ENCODE peak calls at places on chromosomes 4 and X, in five cellular contexts. U is SJSA1, T is lower lobe of right lung, N is transverse colon, F is MM.1S. V is an unnamed sample.

GRCh38 chr4:2049381-2049780 is 9.7 kb upstream of the NAT8L start:
- DNase-seq in U (no peak), T (no peak), N (no peak), F (no peak), V (no peak)

GRCh38 chr4:150582881-150583286 is 933 bp downstream of the MAB21L2 start:
- DNase-seq in U (peak), T (no peak), N (no peak), F (no peak), V (no peak)

GRCh38 chrX:105190252-105190853 is 30.1 kb downstream of the TEX13A start:
- DNase-seq in U (peak), T (no peak), N (peak), F (peak), V (peak)

GRCh38 chr4:176191974-176192373 is 3.4 kb downstream of the SPATA4 start:
- DNase-seq in U (peak), T (no peak), N (no peak), F (no peak), V (no peak)

GRCh38 chr4:79964020-79964714 is 108.9 kb downstream of the ANTXR2 start:
- DNase-seq in U (no peak), T (no peak), N (no peak), F (no peak), V (no peak)

GRCh38 chr4:61200195-61200990 is at the start of gene ADGRL3:
- DNase-seq in U (peak), T (peak), N (no peak), F (no peak), V (peak)

GRCh38 chr4:40305329-40306193 is 29.6 kb upstream of the CHRNA9 start:
- DNase-seq in U (no peak), T (no peak), N (peak), F (peak), V (no peak)

GRCh38 chr4:167100120-167100519 is 134.2 kb downstream of the SPOCK3 start:
- DNase-seq in U (no peak), T (no peak), N (no peak), F (peak), V (no peak)

GRCh38 chr4:80071643-80072606 is 1.1 kb downstream of the ANTXR2 start:
- DNase-seq in U (peak), T (peak), N (peak), F (no peak), V (peak)

GRCh38 chrX:107669885-107670628 is 41.7 kb downstream of the PRPS1 start:
- DNase-seq in U (no peak), T (no peak), N (no peak), F (no peak), V (no peak)

GRCh38 chr4:184384056-184384809 is 90.1 kb downstream of the IRF2 start:
- DNase-seq in U (peak), T (no peak), N (peak), F (peak), V (peak)

GRCh38 chr4:52051615-52052474 is 741 bp downstream of the SPATA18 start:
- DNase-seq in U (peak), T (peak), N (peak), F (no peak), V (peak)

GRCh38 chr4:133146574-133147198 is 2.4 kb upstream of the PCDH10 start:
- DNase-seq in U (peak), T (no peak), N (no peak), F (peak), V (peak)

GRCh38 chr4:156970501-156971167 is 965 bp downstream of the PDGFC start:
- DNase-seq in U (peak), T (peak), N (peak), F (peak), V (peak)

GRCh38 chr4:10160280-10160856 is 43.8 kb upstream of the WDR1 start:
- DNase-seq in U (no peak), T (no peak), N (no peak), F (no peak), V (no peak)

GRCh38 chr4:84224522-84224921 is 274.6 kb downstream of the NKX6-1 start:
- DNase-seq in U (no peak), T (no peak), N (no peak), F (no peak), V (no peak)

GRCh38 chrX:103442536-103442901 is 66.2 kb downstream of the BEX3 start:
- DNase-seq in U (no peak), T (no peak), N (no peak), F (no peak), V (no peak)

GRCh38 chr4:140004580-140005314 is 149.2 kb downstream of the MAML3 start:
- DNase-seq in U (peak), T (peak), N (no peak), F (no peak), V (peak)

GRCh38 chr4:15562114-15562513 is 92.4 kb downstream of the CC2D2A start:
- DNase-seq in U (no peak), T (no peak), N (no peak), F (no peak), V (no peak)

GRCh38 chrX:111170017-111170416 is 74.0 kb downstream of the PAK3 start:
- DNase-seq in U (no peak), T (no peak), N (no peak), F (no peak), V (no peak)

GRCh38 chr4:122903766-122904165 is 18.6 kb downstream of the NUDT6 start:
- DNase-seq in U (no peak), T (no peak), N (no peak), F (no peak), V (no peak)

GRCh38 chr4:137070614-137071013 is 461.7 kb downstream of the PCDH18 start:
- DNase-seq in U (no peak), T (no peak), N (no peak), F (no peak), V (no peak)

GRCh38 chr4:19913670-19914069 is 338.0 kb upstream of the SLIT2 start:
- DNase-seq in U (no peak), T (no peak), N (no peak), F (no peak), V (no peak)

GRCh38 chrX:47568656-47569295 is 7.8 kb downstream of the ARAF start:
- DNase-seq in U (no peak), T (no peak), N (no peak), F (no peak), V (no peak)

GRCh38 chr4:121269001-121269400 is 104.9 kb upstream of the TNIP3 start:
- DNase-seq in U (no peak), T (no peak), N (no peak), F (no peak), V (no peak)

GRCh38 chr4:103754844-103755243 is 35.1 kb upstream of the TACR3 start:
- DNase-seq in U (no peak), T (no peak), N (peak), F (no peak), V (no peak)

GRCh38 chrX:15336023-15336413 is 695 bp upstream of the PIGA start:
- DNase-seq in U (no peak), T (peak), N (peak), F (peak), V (peak)

GRCh38 chrX:134460005-134460860 is at the start of gene HPRT1:
- DNase-seq in U (peak), T (peak), N (peak), F (peak), V (peak)

GRCh38 chr4:57040510-57040909 is 61.8 kb downstream of the POLR2B start:
- DNase-seq in U (no peak), T (no peak), N (no peak), F (no peak), V (no peak)

GRCh38 chr4:38132843-38133662 is 172.9 kb downstream of the PTTG2 start:
- DNase-seq in U (no peak), T (no peak), N (peak), F (peak), V (no peak)

GRCh38 chrX:48854898-48855297 is 19.5 kb upstream of the PCSK1N start:
- DNase-seq in U (no peak), T (no peak), N (no peak), F (no peak), V (no peak)

GRCh38 chr4:42302348-42302747 is 94.9 kb upstream of the SHISA3 start:
- DNase-seq in U (no peak), T (no peak), N (no peak), F (peak), V (peak)

GRCh38 chr4:145852256-145852839 is 86.3 kb downstream of the ZNF827 start:
- DNase-seq in U (no peak), T (no peak), N (no peak), F (no peak), V (no peak)

GRCh38 chr4:55216871-55217635 is 91.7 kb upstream of the KDR start:
- DNase-seq in U (no peak), T (no peak), N (no peak), F (no peak), V (no peak)

GRCh38 chr4:128571747-128572146 is 237.8 kb upstream of the JADE1 start:
- DNase-seq in U (peak), T (no peak), N (peak), F (peak), V (peak)

GRCh38 chr4:128570380-128570779 is 239.1 kb upstream of the JADE1 start:
- DNase-seq in U (no peak), T (peak), N (peak), F (no peak), V (peak)

GRCh38 chr4:128572778-128573241 is 236.7 kb upstream of the JADE1 start:
- DNase-seq in U (no peak), T (no peak), N (no peak), F (no peak), V (no peak)

GRCh38 chr4:128574706-128575105 is 234.8 kb upstream of the JADE1 start:
- DNase-seq in U (no peak), T (peak), N (peak), F (peak), V (peak)

DNA sequence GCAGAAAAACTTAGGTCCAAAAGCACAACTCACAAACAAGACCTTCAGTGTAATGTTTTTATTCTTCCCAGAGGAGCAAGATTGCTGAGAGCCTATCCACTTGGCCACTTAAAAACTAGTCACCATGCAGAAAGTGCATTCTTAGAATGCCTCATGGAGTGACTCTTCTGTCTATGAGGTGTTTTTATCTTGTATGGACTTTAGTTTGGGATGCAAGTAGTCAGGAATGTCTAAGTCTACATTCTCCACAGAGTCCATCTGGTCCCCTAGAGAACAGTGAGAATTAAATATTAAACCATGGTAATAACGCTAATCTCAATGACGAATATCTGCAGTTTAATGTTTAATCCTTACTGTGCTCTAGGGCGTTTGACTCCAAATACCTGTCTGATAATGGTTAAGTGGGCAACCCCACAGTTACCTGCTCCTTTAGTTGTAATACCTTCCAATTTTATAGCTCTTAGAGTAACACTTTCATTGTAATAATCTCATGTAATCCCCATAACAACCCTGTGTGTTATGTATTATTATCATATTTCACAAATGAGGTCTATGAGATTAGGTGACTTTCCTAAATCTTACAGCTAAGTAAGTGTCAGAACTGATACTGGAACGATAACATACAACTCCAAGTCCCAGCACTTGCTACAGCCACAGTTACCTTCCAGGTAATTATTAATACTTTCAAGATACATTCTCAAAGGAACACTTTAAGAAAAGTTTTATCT is 235.6 kb upstream of the JADE1 start:
- DNase-seq in U (peak), T (no peak), N (no peak), F (no peak), V (no peak)
- H3K27ac ChIP-seq in U (peak), T (peak), N (peak), F (no peak), V (no peak)

GRCh38 chrX:13200398-13200797 is 119.5 kb downstream of the ATXN3L start:
- DNase-seq in U (no peak), T (no peak), N (no peak), F (no peak), V (no peak)
- H3K27ac ChIP-seq in U (no peak), T (no peak), N (no peak), F (no peak), V (no peak)

GRCh38 chr4:82380344-82380743 is 6.6 kb upstream of the HNRNPD start:
- DNase-seq in U (no peak), T (no peak), N (no peak), F (no peak), V (no peak)

GRCh38 chr4:82381661-82382284 is 8.0 kb upstream of the HNRNPD start:
- DNase-seq in U (no peak), T (no peak), N (no peak), F (no peak), V (no peak)

GRCh38 chr4:82380831-82381230 is 7.0 kb upstream of the HNRNPD start:
- DNase-seq in U (no peak), T (no peak), N (no peak), F (no peak), V (no peak)

GRCh38 chr4:82382756-82383155 is 9.0 kb upstream of the HNRNPD start:
- DNase-seq in U (no peak), T (no peak), N (no peak), F (no peak), V (no peak)

GRCh38 chr4:82381235-82381634 is 7.4 kb upstream of the HNRNPD start:
- DNase-seq in U (no peak), T (no peak), N (no peak), F (no peak), V (no peak)
- H3K27ac ChIP-seq in U (no peak), T (no peak), N (no peak), F (no peak), V (no peak)

DNA sequence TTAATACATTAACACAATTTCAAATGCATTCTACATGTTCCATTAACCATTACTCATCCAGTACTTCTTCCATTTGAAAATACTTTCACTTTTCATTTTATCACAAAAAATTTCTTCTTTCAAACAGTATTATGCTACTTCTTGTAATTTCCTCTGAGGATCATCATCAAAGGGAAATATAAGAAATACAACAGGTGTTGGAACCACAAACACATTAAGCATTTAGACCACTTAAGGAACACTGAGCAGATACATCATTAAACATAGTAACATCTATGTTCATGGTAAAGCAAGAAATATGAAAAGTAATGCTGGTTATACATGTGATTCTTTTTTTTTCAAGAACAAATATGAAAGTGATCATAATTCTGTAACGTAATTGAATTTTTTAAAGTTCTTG is 2207.0 kb downstream of the ARAP2 start:
- DNase-seq in U (no peak), T (no peak), N (no peak), F (no peak), V (no peak)
- H3K27ac ChIP-seq in U (no peak), T (no peak), N (no peak), F (no peak), V (no peak)

DNA sequence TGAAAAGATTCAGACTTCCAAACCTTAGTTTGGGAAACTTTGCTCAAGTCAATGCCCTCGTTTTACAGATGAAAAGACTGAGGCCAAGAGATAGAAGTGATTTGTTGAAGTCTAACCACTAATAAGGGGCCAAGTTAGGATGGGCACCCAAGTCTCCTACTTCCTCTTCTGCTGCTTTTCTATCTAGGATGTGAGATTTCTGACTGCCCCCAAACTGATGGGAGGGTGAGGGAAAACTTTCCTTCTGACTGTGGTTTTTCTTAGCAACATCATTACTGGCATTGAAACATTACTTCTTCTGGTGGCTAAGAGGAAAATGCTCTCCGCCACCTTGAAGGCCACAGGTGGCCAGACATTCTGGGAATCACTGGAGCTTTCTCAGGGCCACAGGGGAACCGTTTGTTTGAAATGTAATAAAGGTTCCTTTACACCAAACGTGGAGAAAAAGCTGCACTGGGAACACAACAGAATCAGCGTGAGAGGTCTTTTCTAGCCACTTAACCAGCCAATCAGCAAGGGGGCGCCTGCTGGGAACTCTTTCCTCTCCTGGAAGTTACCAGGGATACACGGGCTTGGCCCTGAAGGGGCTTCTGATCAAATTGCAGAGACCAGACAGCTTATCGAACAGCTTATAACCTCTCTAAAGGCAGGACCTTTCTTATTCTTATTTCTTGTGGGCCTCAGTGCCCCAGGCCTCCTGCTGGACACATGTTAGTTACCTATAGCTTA is 115.9 kb upstream of the TEX13D start:
- DNase-seq in U (no peak), T (no peak), N (no peak), F (no peak), V (no peak)
- H3K27ac ChIP-seq in U (no peak), T (peak), N (no peak), F (no peak), V (no peak)

GRCh38 chr4:182495986-182496385 is 252.8 kb downstream of the TENM3 start:
- DNase-seq in U (no peak), T (no peak), N (no peak), F (no peak), V (no peak)

GRCh38 chr4:182494103-182494502 is 250.9 kb downstream of the TENM3 start:
- DNase-seq in U (no peak), T (no peak), N (no peak), F (peak), V (no peak)

GRCh38 chr4:182493377-182493776 is 250.2 kb downstream of the TENM3 start:
- DNase-seq in U (no peak), T (no peak), N (no peak), F (no peak), V (no peak)

GRCh38 chr4:182496392-182496791 is 253.2 kb downstream of the TENM3 start:
- DNase-seq in U (no peak), T (no peak), N (no peak), F (no peak), V (no peak)

GRCh38 chr4:182495111-182495510 is 251.9 kb downstream of the TENM3 start:
- DNase-seq in U (no peak), T (no peak), N (no peak), F (no peak), V (no peak)
- H3K27ac ChIP-seq in U (no peak), T (no peak), N (no peak), F (no peak), V (no peak)

GRCh38 chr4:7807351-7807921 is 132.2 kb downstream of the AFAP1 start:
- DNase-seq in U (no peak), T (no peak), N (no peak), F (no peak), V (peak)
- H3K27ac ChIP-seq in U (no peak), T (peak), N (peak), F (no peak), V (no peak)

GRCh38 chrX:154329284-154329683 is 33.7 kb downstream of the TKTL1 start:
- DNase-seq in U (no peak), T (no peak), N (no peak), F (no peak), V (no peak)

GRCh38 chrX:154332561-154332960 is 37.0 kb downstream of the TKTL1 start:
- DNase-seq in U (no peak), T (no peak), N (no peak), F (no peak), V (no peak)

GRCh38 chrX:154333837-154334271 is 38.3 kb downstream of the TKTL1 start:
- DNase-seq in U (no peak), T (no peak), N (no peak), F (peak), V (no peak)

GRCh38 chrX:154334496-154334895 is 38.9 kb downstream of the TKTL1 start:
- DNase-seq in U (no peak), T (no peak), N (no peak), F (no peak), V (no peak)

DNA sequence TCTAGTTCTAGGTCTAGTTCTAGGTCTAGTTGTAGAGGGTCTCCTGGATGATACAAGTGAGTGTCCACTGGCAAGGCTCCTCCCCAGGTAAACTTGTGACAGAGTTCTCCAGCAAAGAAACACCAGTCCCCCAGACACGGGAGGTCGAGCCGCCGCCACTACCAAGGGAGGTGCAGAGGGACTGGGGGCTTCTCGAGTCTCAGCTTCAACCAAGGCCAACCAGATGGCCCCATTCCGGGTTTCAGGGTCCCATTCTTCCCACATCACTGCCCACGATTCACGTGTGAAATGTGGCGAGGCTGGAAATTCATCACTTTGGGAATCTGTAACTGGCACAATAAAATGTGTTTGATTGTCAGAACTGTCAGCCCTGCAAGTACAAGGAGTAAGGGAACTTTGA is 37.5 kb downstream of the TKTL1 start:
- DNase-seq in U (no peak), T (no peak), N (no peak), F (no peak), V (no peak)
- H3K27ac ChIP-seq in U (no peak), T (no peak), N (no peak), F (peak), V (no peak)

GRCh38 chr4:7327341-7327885 is 107.3 kb downstream of the PSAPL1 start:
- DNase-seq in U (no peak), T (peak), N (no peak), F (no peak), V (no peak)

GRCh38 chr4:7325541-7325940 is 109.2 kb downstream of the PSAPL1 start:
- DNase-seq in U (no peak), T (peak), N (no peak), F (no peak), V (no peak)

GRCh38 chr4:7326306-7326692 is 108.4 kb downstream of the PSAPL1 start:
- DNase-seq in U (no peak), T (peak), N (no peak), F (no peak), V (no peak)

GRCh38 chr4:7328162-7328912 is 106.4 kb downstream of the PSAPL1 start:
- DNase-seq in U (no peak), T (peak), N (no peak), F (no peak), V (no peak)

GRCh38 chr4:7326693-7327340 is 107.9 kb downstream of the PSAPL1 start:
- DNase-seq in U (no peak), T (peak), N (no peak), F (no peak), V (no peak)
- H3K27ac ChIP-seq in U (no peak), T (no peak), N (no peak), F (no peak), V (no peak)

GRCh38 chr4:94428884-94429283 is 22.9 kb upstream of the PDLIM5 start:
- DNase-seq in U (no peak), T (no peak), N (no peak), F (no peak), V (no peak)
- H3K27ac ChIP-seq in U (no peak), T (no peak), N (no peak), F (no peak), V (no peak)